ENCODE peak calls at places on chromosomes 13 and 19, in six cellular contexts. G is tibial nerve, F is cardiac muscle cell, E is BE2C, B is IMR-90, O is endodermal cell. S is an unnamed sample.

GRCh38 chr13:108257238-108257637 is 12.3 kb upstream of the TNFSF13B start:
- DNase-seq in G (no peak), F (no peak), E (no peak), B (no peak), O (no peak), S (no peak)

GRCh38 chr19:43463381-43464088 is 1.9 kb downstream of the LYPD3 start:
- DNase-seq in G (peak; percentile 96), F (peak; percentile 96), E (peak; percentile 98), B (peak; percentile 79), O (peak; percentile 100), S (peak; percentile 84)

GRCh38 chr13:113159701-113160100 is 1.3 kb downstream of the PROZ start:
- DNase-seq in G (no peak), F (no peak), E (no peak), B (no peak), O (peak; percentile 49), S (no peak)

GRCh38 chr13:26978081-26978860 is 193.3 kb downstream of the USP12 start:
- DNase-seq in G (no peak), F (peak; percentile 41), E (no peak), B (no peak), O (peak; percentile 92), S (peak; percentile 27)

GRCh38 chr19:48659768-48660167 is 13.0 kb downstream of the NTN5 start:
- DNase-seq in G (no peak), F (no peak), E (no peak), B (no peak), O (no peak), S (no peak)

GRCh38 chr19:10289167-10289835 is 451 bp upstream of the ICAM5 start:
- DNase-seq in G (no peak), F (peak; percentile 77), E (peak; percentile 57), B (peak; percentile 54), O (peak; percentile 89), S (no peak)

GRCh38 chr19:4144666-4145261 is 8.7 kb upstream of the CREB3L3 start:
- DNase-seq in G (no peak), F (no peak), E (no peak), B (peak; percentile 43), O (no peak), S (no peak)

GRCh38 chr13:44230736-44231135 is 142.9 kb upstream of the SERP2 start:
- DNase-seq in G (no peak), F (no peak), E (no peak), B (no peak), O (no peak), S (no peak)

GRCh38 chr19:2613507-2614295 is 88.8 kb downstream of the GNG7 start:
- DNase-seq in G (no peak), F (peak; percentile 53), E (peak; percentile 56), B (peak; percentile 12), O (peak; percentile 86), S (no peak)

GRCh38 chr19:15328312-15328711 is 4.0 kb downstream of the BRD4 start:
- DNase-seq in G (no peak), F (peak; percentile 88), E (no peak), B (no peak), O (no peak), S (no peak)

GRCh38 chr19:3723883-3724282 is 15.7 kb downstream of the TJP3 start:
- DNase-seq in G (no peak), F (no peak), E (no peak), B (no peak), O (no peak), S (no peak)

DNA sequence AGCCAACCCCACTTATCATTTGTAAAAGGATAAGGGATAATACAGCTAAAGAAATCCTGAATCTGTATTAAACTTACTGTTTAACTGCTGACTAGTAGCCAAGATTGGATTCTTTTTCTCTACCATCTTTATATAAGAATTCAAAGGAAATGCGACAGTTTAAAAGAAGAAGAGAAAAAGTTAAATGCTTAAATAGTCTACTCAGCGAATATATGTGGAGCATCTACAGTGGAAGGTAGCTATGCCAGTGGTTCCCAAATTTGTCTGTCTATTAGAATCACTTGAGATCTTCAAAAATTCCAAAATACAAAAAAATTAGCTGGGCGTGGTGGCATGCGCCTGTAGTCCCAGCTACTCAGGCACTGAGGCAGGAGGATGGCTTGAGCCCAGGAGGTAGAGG is 60.8 kb upstream of the KLF5 start:
- DNase-seq in G (no peak), F (no peak), E (no peak), B (no peak), O (no peak), S (no peak)
- H3K4me1 ChIP-seq in G (no peaks in the 10 kb centered on the region), F (no peaks in the 10 kb centered on the region), E (peaks cover 5% of the 10 kb centered on the region), B (no peaks in the 10 kb centered on the region), O (no peaks in the 10 kb centered on the region), S (no peaks in the 10 kb centered on the region)

GRCh38 chr19:1173845-1174809 is at the start of gene SBNO2:
- DNase-seq in G (peak; percentile 77), F (peak; percentile 90), E (peak; percentile 93), B (peak; percentile 80), O (peak; percentile 98), S (peak; percentile 45)
- H3K4me1 ChIP-seq in G (no peaks in the 10 kb centered on the region), F (peaks cover 20% of the 10 kb centered on the region), E (peaks cover 10% of the 10 kb centered on the region), B (peaks cover 37% of the 10 kb centered on the region), O (peaks cover 5% of the 10 kb centered on the region), S (peaks cover 7% of the 10 kb centered on the region)

GRCh38 chr19:46197314-46198070 is 32.0 kb upstream of the IGFL1 start:
- DNase-seq in G (no peak), F (no peak), E (no peak), B (no peak), O (no peak), S (no peak)
- H3K4me1 ChIP-seq in G (no peaks in the 10 kb centered on the region), F (peaks cover 18% of the 10 kb centered on the region), E (peaks cover 17% of the 10 kb centered on the region), B (no peaks in the 10 kb centered on the region), O (no peaks in the 10 kb centered on the region), S (no peaks in the 10 kb centered on the region)

DNA sequence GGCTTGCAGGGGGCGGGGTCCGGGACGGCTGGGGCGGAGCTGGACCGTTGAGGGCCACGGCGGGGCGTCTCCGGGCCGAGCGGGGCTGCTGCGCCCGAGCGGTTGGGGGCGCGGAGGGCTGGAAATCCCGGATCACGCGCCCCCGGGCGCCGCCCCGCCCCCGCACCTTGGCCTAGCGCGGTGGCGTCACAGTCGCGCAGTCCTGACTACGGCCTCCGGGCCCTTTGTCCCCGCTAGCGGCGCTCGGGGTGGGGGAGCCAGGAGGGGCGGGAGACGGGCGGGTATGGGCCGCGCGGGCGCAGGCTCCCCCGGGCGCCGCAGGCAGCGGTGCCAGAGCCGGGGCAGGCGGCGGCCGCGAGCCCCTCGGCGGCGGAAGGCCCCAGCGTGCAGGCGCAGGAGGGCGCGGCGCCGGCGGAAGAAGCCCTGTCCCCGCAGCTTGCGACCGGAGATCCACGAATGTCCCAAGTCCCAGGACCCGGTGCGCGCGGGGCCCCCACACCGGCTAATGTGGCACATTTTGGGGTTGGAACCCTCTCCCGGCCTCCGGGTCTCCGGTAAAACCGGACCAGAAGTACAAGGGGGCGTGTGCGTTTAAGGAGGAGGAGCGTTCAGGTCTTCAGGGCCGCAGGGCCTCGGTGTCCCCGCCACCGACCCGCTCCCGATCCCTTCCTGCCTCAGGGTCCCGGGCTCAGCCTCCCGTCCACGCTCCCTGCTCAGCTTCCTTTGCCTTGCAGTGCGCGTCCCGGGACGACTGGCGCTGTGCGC is 840 bp downstream of the GPX4 start:
- DNase-seq in G (peak; percentile 67), F (peak; percentile 90), E (peak; percentile 81), B (peak; percentile 69), O (peak; percentile 92), S (no peak)
- H3K4me1 ChIP-seq in G (no peaks in the 10 kb centered on the region), F (peaks cover 28% of the 10 kb centered on the region), E (no peaks in the 10 kb centered on the region), B (peaks cover 10% of the 10 kb centered on the region), O (peaks cover 5% of the 10 kb centered on the region), S (peaks cover 2% of the 10 kb centered on the region)